ENCODE peak calls at places on chromosomes 1 and 21, in eight cellular contexts. A is GM23338, H is HCT116, I is neural progenitor cell, S is OCI-LY7, E is hepatocyte, K is GM23248, C is MM.1S. N is an unnamed sample. For H3K4me1, the result is how much of the 10 kb centered on the place peaks cover.

GRCh38 chr1:95703046-95703445 is 469.0 kb downstream of the RWDD3 start:
- DNase-seq in A (no peak), H (no peak), I (no peak), S (peak), E (no peak), K (no peak), C (no peak), N (no peak)

GRCh38 chr1:228276361-228276831 is 68.6 kb downstream of the OBSCN start:
- DNase-seq in A (no peak), H (no peak), I (no peak), S (no peak), E (no peak), K (peak), C (no peak), N (no peak)

GRCh38 chr1:201648911-201649775 is 110.2 kb downstream of the NAV1 start:
- DNase-seq in A (peak), H (no peak), I (peak), S (no peak), E (peak), K (peak), C (no peak), N (no peak)

GRCh38 chr1:117058810-117059209 is 1.3 kb upstream of the TTF2 start:
- DNase-seq in A (no peak), H (no peak), I (no peak), S (peak), E (no peak), K (no peak), C (no peak), N (peak)

GRCh38 chr1:234550341-234551031 is 59.5 kb downstream of the IRF2BP2 start:
- DNase-seq in A (no peak), H (no peak), I (peak), S (no peak), E (no peak), K (no peak), C (no peak), N (no peak)

GRCh38 chr1:159771501-159771900 is 9.3 kb upstream of the DUSP23 start:
- DNase-seq in A (no peak), H (no peak), I (no peak), S (no peak), E (no peak), K (no peak), C (no peak), N (no peak)

GRCh38 chr1:246971322-246971721 is 36.5 kb downstream of the ZNF695 start:
- DNase-seq in A (peak), H (no peak), I (peak), S (peak), E (peak), K (peak), C (peak), N (peak)

GRCh38 chr1:26887125-26887524 is 3.0 kb downstream of the GPN2 start:
- DNase-seq in A (peak), H (no peak), I (peak), S (peak), E (peak), K (peak), C (peak), N (peak)

GRCh38 chr1:49060766-49061165 is 284.1 kb upstream of the BEND5 start:
- DNase-seq in A (no peak), H (no peak), I (no peak), S (no peak), E (no peak), K (peak), C (no peak), N (peak)

GRCh38 chr1:159051436-159051835 is 25.1 kb downstream of the AIM2 start:
- DNase-seq in A (no peak), H (no peak), I (no peak), S (no peak), E (no peak), K (no peak), C (no peak), N (no peak)

GRCh38 chr1:175887981-175888428 is 144.6 kb upstream of the TNR start:
- DNase-seq in A (peak), H (peak), I (peak), S (peak), E (peak), K (peak), C (no peak), N (peak)

GRCh38 chr1:41503507-41504125 is 19.1 kb upstream of the EDN2 start:
- DNase-seq in A (no peak), H (no peak), I (no peak), S (no peak), E (no peak), K (peak), C (no peak), N (no peak)

GRCh38 chr1:8598783-8599182 is 218.7 kb downstream of the RERE start:
- DNase-seq in A (no peak), H (no peak), I (peak), S (no peak), E (peak), K (peak), C (no peak), N (no peak)

GRCh38 chr21:26842976-26843911 is 2.0 kb downstream of the ADAMTS1 start:
- DNase-seq in A (peak), H (no peak), I (peak), S (no peak), E (peak), K (peak), C (peak), N (peak)

GRCh38 chr1:247437551-247438535 is 20.1 kb downstream of the OR2B11 start:
- DNase-seq in A (no peak), H (no peak), I (no peak), S (no peak), E (peak), K (no peak), C (no peak), N (no peak)

GRCh38 chr1:198929961-198930599 is 291.2 kb downstream of the PTPRC start:
- DNase-seq in A (peak), H (no peak), I (no peak), S (peak), E (peak), K (no peak), C (peak), N (no peak)

GRCh38 chr1:145792484-145792883 is 31.4 kb downstream of the RNF115 start:
- DNase-seq in A (no peak), H (no peak), I (no peak), S (no peak), E (no peak), K (no peak), C (no peak), N (no peak)

GRCh38 chr21:34639250-34639649 is 24.3 kb upstream of the RCAN1 start:
- DNase-seq in A (no peak), H (no peak), I (no peak), S (no peak), E (no peak), K (no peak), C (no peak), N (no peak)

GRCh38 chr1:184910005-184910404 is 64.3 kb downstream of the NIBAN1 start:
- DNase-seq in A (no peak), H (no peak), I (no peak), S (no peak), E (no peak), K (no peak), C (no peak), N (no peak)

GRCh38 chr1:11562664-11563063 is 83.7 kb downstream of the DISP3 start:
- DNase-seq in A (no peak), H (no peak), I (no peak), S (no peak), E (no peak), K (no peak), C (no peak), N (no peak)

GRCh38 chr1:20978413-20978812 is 191.3 kb upstream of the HP1BP3 start:
- DNase-seq in A (no peak), H (no peak), I (no peak), S (no peak), E (no peak), K (peak), C (no peak), N (no peak)

GRCh38 chr1:93488222-93488621 is 40.3 kb downstream of the FNBP1L start:
- DNase-seq in A (no peak), H (no peak), I (no peak), S (no peak), E (no peak), K (no peak), C (no peak), N (no peak)

GRCh38 chr1:204921855-204922516 is 51.3 kb downstream of the NFASC start:
- DNase-seq in A (no peak), H (no peak), I (no peak), S (no peak), E (no peak), K (no peak), C (no peak), N (no peak)

GRCh38 chr1:204923626-204924012 is 53.0 kb downstream of the NFASC start:
- DNase-seq in A (no peak), H (no peak), I (no peak), S (no peak), E (no peak), K (no peak), C (no peak), N (no peak)

GRCh38 chr1:204925701-204926100 is 55.0 kb downstream of the NFASC start:
- DNase-seq in A (no peak), H (no peak), I (no peak), S (no peak), E (no peak), K (no peak), C (no peak), N (no peak)

GRCh38 chr1:204923209-204923608 is 52.5 kb downstream of the NFASC start:
- DNase-seq in A (peak), H (no peak), I (peak), S (no peak), E (no peak), K (no peak), C (no peak), N (no peak)

GRCh38 chr1:204924013-204924759 is 53.5 kb downstream of the NFASC start:
- DNase-seq in A (peak), H (no peak), I (peak), S (no peak), E (peak), K (peak), C (no peak), N (peak)
- H3K4me1 ChIP-seq in A (half or more), H (under half), I (under half), S (under half), E (under half), K (under half), C (under half), N (under half)

GRCh38 chr1:58283380-58284338 is 262.9 kb downstream of the OMA1 start:
- DNase-seq in A (no peak), H (no peak), I (no peak), S (no peak), E (no peak), K (peak), C (no peak), N (no peak)
- TF ChIP-seq EZH2phosphoT487 in A (no peak), H (no peak), I (no peak), S (no peak), E (no peak), K (no peak), C (no peak), N (no peak)

GRCh38 chr1:19416919-19417441 is 68.4 kb downstream of the CAPZB start:
- DNase-seq in A (no peak), H (no peak), I (no peak), S (no peak), E (no peak), K (peak), C (no peak), N (no peak)

GRCh38 chr1:19421365-19421764 is 64.0 kb downstream of the CAPZB start:
- DNase-seq in A (no peak), H (no peak), I (no peak), S (no peak), E (no peak), K (no peak), C (no peak), N (no peak)

GRCh38 chr1:19418503-19418971 is 66.8 kb downstream of the CAPZB start:
- DNase-seq in A (no peak), H (no peak), I (no peak), S (no peak), E (no peak), K (peak), C (no peak), N (no peak)

GRCh38 chr1:19423130-19423529 is 62.2 kb downstream of the CAPZB start:
- DNase-seq in A (no peak), H (no peak), I (no peak), S (no peak), E (no peak), K (peak), C (no peak), N (no peak)

GRCh38 chr1:19420606-19421005 is 64.7 kb downstream of the CAPZB start:
- DNase-seq in A (no peak), H (no peak), I (no peak), S (no peak), E (no peak), K (no peak), C (no peak), N (no peak)
- H3K4me1 ChIP-seq in A (under half), H (under half), I (under half), S (under half), E (under half), K (half or more), C (under half), N (under half)

DNA sequence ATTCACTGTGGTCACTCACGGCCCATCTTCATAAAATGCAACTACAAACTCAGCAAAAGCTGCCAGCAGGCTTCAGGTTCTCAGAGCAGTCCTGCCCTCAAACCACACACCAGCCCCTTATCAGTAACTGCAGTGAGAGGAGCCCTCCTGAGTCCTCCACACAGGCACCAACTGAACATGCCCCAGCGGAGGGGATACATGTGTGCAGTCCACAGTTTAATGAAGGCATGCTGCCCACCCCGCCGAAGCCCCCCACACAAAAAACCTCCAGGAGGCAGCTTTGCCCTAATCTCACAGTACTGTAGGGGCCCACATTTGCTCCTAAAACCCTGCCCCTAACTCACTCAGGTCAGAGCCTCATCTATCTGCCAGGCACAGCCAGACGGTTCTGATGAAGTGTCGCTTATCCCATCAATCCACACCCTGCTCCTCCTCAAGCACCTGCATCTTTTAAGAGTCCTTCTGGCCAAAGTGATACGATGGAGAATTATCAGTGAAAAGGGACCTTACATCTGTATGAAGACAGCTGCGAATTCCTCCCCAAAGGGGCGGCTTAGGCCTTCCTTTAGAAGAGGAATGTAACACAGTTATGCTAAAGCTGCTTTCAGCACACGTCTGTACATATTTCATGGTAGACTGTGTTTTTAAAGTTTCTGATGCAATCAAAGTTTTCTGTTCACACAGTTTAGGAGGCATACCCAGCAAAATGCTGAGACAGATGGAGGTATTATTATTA is 3.5 kb downstream of the ABCB10 start:
- DNase-seq in A (no peak), H (no peak), I (no peak), S (no peak), E (no peak), K (no peak), C (peak), N (no peak)
- TF ChIP-seq EZH2phosphoT487 in A (no peak), H (no peak), I (no peak), S (no peak), E (no peak), K (no peak), C (no peak), N (no peak)

GRCh38 chr1:108645479-108646184 is 15.3 kb downstream of the HENMT1 start:
- DNase-seq in A (peak), H (no peak), I (no peak), S (no peak), E (no peak), K (no peak), C (no peak), N (no peak)
- H3K4me1 ChIP-seq in A (under half), H (under half), I (under half), S (under half), E (under half), K (under half), C (under half), N (under half)

GRCh38 chr1:9809122-9809521 is 14.6 kb downstream of the CLSTN1 start:
- DNase-seq in A (no peak), H (no peak), I (no peak), S (peak), E (no peak), K (no peak), C (no peak), N (peak)
- TF ChIP-seq EZH2phosphoT487 in A (no peak), H (no peak), I (no peak), S (no peak), E (no peak), K (no peak), C (no peak), N (no peak)

GRCh38 chr1:16174261-16174871 is 18.5 kb upstream of the EPHA2 start:
- DNase-seq in A (no peak), H (no peak), I (peak), S (no peak), E (no peak), K (no peak), C (no peak), N (peak)

GRCh38 chr1:16171314-16172223 is 15.7 kb upstream of the EPHA2 start:
- DNase-seq in A (no peak), H (no peak), I (no peak), S (no peak), E (no peak), K (no peak), C (no peak), N (peak)

GRCh38 chr1:16173447-16174260 is 17.8 kb upstream of the EPHA2 start:
- DNase-seq in A (no peak), H (peak), I (no peak), S (no peak), E (peak), K (peak), C (no peak), N (peak)

GRCh38 chr1:16172964-16173446 is 17.1 kb upstream of the EPHA2 start:
- DNase-seq in A (no peak), H (peak), I (no peak), S (no peak), E (peak), K (peak), C (no peak), N (peak)

DNA sequence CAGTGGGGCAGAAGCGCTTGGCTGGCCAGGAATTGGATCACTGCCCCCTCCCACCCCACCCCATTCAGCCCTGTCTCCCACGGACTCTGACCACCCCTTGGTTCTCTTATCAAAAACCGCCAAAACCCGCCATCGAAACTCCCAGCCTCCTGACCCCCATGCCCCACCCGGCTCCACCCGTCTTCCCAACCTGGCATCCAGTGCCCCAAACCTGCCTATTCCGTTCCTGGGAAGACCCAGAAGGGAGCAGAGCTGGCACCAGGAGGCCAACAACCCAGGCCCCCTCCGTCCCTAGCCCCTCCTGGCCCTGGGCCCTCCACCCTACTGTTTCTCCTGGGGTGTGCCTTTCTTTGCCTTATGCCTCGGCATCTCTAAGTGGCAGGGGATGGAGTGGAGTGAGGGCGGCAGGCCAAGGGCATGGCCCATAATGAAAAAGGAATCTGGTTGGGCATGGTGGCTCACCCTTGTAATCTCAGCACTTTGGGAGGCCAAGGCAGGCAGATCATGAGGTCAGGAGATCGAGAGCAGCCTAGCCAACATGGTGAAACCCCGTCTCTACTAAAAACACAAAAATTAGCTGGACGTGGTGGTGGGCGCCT is 16.5 kb upstream of the EPHA2 start:
- DNase-seq in A (no peak), H (no peak), I (no peak), S (no peak), E (no peak), K (no peak), C (no peak), N (no peak)
- H3K4me1 ChIP-seq in A (under half), H (half or more), I (under half), S (under half), E (half or more), K (under half), C (under half), N (half or more)

GRCh38 chr1:75053207-75053606 is 81.0 kb upstream of the LHX8 start:
- DNase-seq in A (peak), H (peak), I (no peak), S (no peak), E (no peak), K (peak), C (peak), N (peak)
- TF ChIP-seq EZH2phosphoT487 in A (no peak), H (no peak), I (no peak), S (no peak), E (no peak), K (no peak), C (no peak), N (no peak)

DNA sequence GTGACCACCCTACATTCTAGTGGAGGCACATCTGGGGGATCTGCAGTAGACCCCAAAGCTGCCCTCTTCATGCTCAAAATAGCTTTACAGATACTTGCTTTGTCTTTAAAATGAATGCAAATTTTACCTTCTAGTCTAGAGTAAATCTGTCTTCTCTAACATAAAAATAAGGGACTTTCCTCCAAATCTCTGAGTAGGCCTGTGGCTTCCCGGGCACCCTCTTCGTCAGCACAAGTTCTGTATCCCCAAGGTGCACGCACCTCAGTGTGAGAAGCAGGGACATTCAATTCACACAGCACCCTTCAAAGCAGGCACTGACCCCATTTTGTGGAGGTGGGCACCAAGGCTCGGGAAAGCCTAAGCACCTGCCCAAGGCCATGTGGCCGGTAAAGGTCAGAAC is 19.0 kb downstream of the MEF2D start:
- DNase-seq in A (no peak), H (no peak), I (no peak), S (no peak), E (no peak), K (no peak), C (no peak), N (no peak)
- H3K4me1 ChIP-seq in A (under half), H (under half), I (under half), S (half or more), E (under half), K (under half), C (under half), N (under half)

DNA sequence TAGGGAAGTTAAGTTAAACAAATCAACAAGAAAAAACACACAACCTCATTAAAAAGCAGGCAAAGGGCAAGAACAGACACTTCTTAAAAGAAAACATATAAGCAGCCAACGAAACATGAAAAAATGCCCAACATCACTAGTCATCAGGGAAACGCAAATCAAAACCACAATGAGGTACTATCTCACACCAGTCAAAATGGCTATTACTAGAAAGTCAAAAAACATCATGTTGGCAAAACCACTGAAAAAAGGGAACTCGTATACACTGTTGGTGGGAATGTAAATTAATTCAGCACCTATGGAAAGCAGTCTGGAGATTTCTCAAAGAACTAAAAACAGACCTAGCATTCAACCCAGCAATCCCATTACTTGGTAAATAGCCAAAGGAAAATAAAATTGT is 51.1 kb downstream of the HSF2BP start:
- DNase-seq in A (no peak), H (no peak), I (no peak), S (no peak), E (no peak), K (peak), C (no peak), N (peak)
- TF ChIP-seq EZH2phosphoT487 in A (no peak), H (no peak), I (no peak), S (no peak), E (no peak), K (no peak), C (no peak), N (no peak)

N was measured in PC-3.